ENCODE peak calls at places on chromosomes 16 and 17, in four cellular contexts. N, H, I and R are unnamed samples.

GRCh38 chr17:1162116-1162855 is 17.5 kb downstream of the ABR start:
- DNase-seq in N (no peak), H (no peak), I (no peak), R (no peak)

GRCh38 chr16:57882797-57883196 is 80.5 kb upstream of the KIFC3 start:
- DNase-seq in N (peak; percentile 49), H (no peak), I (no peak), R (peak; percentile 45)

GRCh38 chr17:50547736-50548083 is 736 bp downstream of the SPATA20 start:
- DNase-seq in N (no peak), H (no peak), I (no peak), R (peak; percentile 46)

GRCh38 chr16:68289621-68290329 is 21.0 kb downstream of the SLC7A6OS start:
- DNase-seq in N (peak; percentile 60), H (no peak), I (no peak), R (peak; percentile 56)

GRCh38 chr17:8417806-8418205 is 17.9 kb upstream of the NDEL1 start:
- DNase-seq in N (no peak), H (no peak), I (no peak), R (no peak)

GRCh38 chr17:81342062-81342699 is 47.1 kb upstream of the SLC38A10 start:
- DNase-seq in N (no peak), H (no peak), I (peak; percentile 28), R (no peak)

GRCh38 chr17:80956321-80957190 is 35.1 kb upstream of the CHMP6 start:
- DNase-seq in N (no peak), H (no peak), I (no peak), R (no peak)

GRCh38 chr16:87965973-87966667 is 14.9 kb downstream of the BANP start:
- DNase-seq in N (no peak), H (no peak), I (no peak), R (peak; percentile 75)

GRCh38 chr17:38464251-38464722 is 36.0 kb downstream of the ARHGAP23 start:
- DNase-seq in N (no peak), H (no peak), I (peak; percentile 57), R (peak; percentile 56)

GRCh38 chr16:3729161-3730112 is 12.1 kb upstream of the TRAP1 start:
- DNase-seq in N (no peak), H (no peak), I (no peak), R (no peak)

GRCh38 chr16:67719778-67720144 is 645 bp upstream of the GFOD2 start:
- DNase-seq in N (peak; percentile 63), H (no peak), I (peak; percentile 65), R (peak; percentile 66)